ENCODE peak calls at places on chromosomes 13 and 19, in five cellular contexts. C is lower lobe of right lung, P is left ventricle myocardium inferior, V is tibial nerve, T is neural progenitor cell. E is an unnamed sample.

GRCh38 chr19:57934820-57935665 is at the start of gene ZNF418:
- DNase-seq in C (peak), P (peak), V (peak), T (peak), E (peak)

GRCh38 chr13:89751537-89751936 is 1596.0 kb upstream of the MIR17HG start:
- DNase-seq in C (no peak), P (no peak), V (no peak), T (no peak), E (no peak)

GRCh38 chr19:48344892-48345291 is 18.8 kb downstream of the TMEM143 start:
- DNase-seq in C (no peak), P (no peak), V (no peak), T (no peak), E (no peak)

GRCh38 chr19:27920774-27921173 is 1292.2 kb downstream of the UQCRFS1 start:
- DNase-seq in C (no peak), P (no peak), V (no peak), T (no peak), E (no peak)

GRCh38 chr13:96898212-96898611 is 96.1 kb downstream of the OXGR1 start:
- DNase-seq in C (no peak), P (no peak), V (no peak), T (no peak), E (no peak)

GRCh38 chr13:47661076-47661475 is 340.0 kb downstream of the SUCLA2 start:
- DNase-seq in C (no peak), P (no peak), V (no peak), T (no peak), E (no peak)

GRCh38 chr19:7292950-7293794 is 1.0 kb downstream of the INSR start:
- DNase-seq in C (peak), P (peak), V (no peak), T (peak), E (no peak)

GRCh38 chr19:33032218-33032781 is 32.4 kb downstream of the RHPN2 start:
- DNase-seq in C (no peak), P (no peak), V (no peak), T (peak), E (no peak)

GRCh38 chr13:24679686-24680085 is 522 bp upstream of the ATP12A start:
- DNase-seq in C (no peak), P (no peak), V (no peak), T (peak), E (no peak)

GRCh38 chr13:73984949-73985691 is 149.1 kb downstream of the KLF12 start:
- DNase-seq in C (no peak), P (peak), V (no peak), T (no peak), E (no peak)

GRCh38 chr19:39104104-39104708 is 20.0 kb downstream of the ACP7 start:
- DNase-seq in C (no peak), P (no peak), V (no peak), T (no peak), E (no peak)

GRCh38 chr13:34458756-34459462 is 483.2 kb upstream of the NBEA start:
- DNase-seq in C (no peak), P (peak), V (peak), T (no peak), E (no peak)

GRCh38 chr13:112674412-112675383 is 15.1 kb upstream of the ATP11A start:
- DNase-seq in C (peak), P (no peak), V (no peak), T (no peak), E (no peak)

GRCh38 chr19:38004505-38005223 is 97.7 kb downstream of the SIPA1L3 start:
- DNase-seq in C (peak), P (peak), V (peak), T (peak), E (peak)

GRCh38 chr13:110279684-110280083 is 27.3 kb downstream of the COL4A1 start:
- DNase-seq in C (no peak), P (no peak), V (no peak), T (no peak), E (no peak)

GRCh38 chr13:61339054-61339621 is 76.5 kb downstream of the PCDH20 start:
- DNase-seq in C (no peak), P (no peak), V (no peak), T (no peak), E (no peak)

GRCh38 chr19:20365146-20365545 is 198.1 kb downstream of the ZNF486 start:
- DNase-seq in C (no peak), P (no peak), V (no peak), T (no peak), E (no peak)

GRCh38 chr13:49124693-49125304 is 95.3 kb upstream of the MLNR start:
- DNase-seq in C (no peak), P (no peak), V (no peak), T (no peak), E (no peak)

GRCh38 chr19:48274173-48274572 is 4.3 kb downstream of the ZNF114 start:
- DNase-seq in C (no peak), P (no peak), V (no peak), T (no peak), E (no peak)

GRCh38 chr19:35739275-35740107 is 2.8 kb downstream of the IGFLR1 start:
- DNase-seq in C (no peak), P (no peak), V (no peak), T (no peak), E (no peak)

GRCh38 chr13:72760189-72760588 is 21.5 kb downstream of the DIS3 start:
- DNase-seq in C (no peak), P (no peak), V (no peak), T (no peak), E (no peak)

GRCh38 chr13:72757792-72758535 is 23.7 kb downstream of the DIS3 start:
- DNase-seq in C (no peak), P (no peak), V (no peak), T (no peak), E (no peak)

DNA sequence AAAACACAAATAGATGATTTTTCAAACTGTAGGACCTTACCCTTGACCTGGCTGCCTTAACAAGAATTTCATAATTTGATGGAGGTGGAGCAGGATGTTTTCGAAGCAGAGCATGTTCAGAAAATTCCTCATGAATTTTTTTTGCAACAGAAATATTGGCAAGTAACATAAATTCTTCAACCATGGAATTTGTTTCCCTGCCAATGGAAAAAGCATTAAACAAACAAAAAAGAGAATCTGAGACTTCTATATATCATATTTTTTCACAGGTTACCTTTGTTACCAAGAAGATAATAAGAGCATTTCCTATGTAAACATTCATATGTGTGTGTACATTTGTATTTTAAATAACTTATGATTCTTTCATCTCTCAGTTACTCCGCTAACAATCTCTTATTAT is 18.3 kb downstream of the DIS3 start:
- DNase-seq in C (no peak), P (no peak), V (no peak), T (no peak), E (no peak)
- H3K27ac ChIP-seq in C (no peak), P (no peak), V (no peak), T (no peak), E (no peak)

DNA sequence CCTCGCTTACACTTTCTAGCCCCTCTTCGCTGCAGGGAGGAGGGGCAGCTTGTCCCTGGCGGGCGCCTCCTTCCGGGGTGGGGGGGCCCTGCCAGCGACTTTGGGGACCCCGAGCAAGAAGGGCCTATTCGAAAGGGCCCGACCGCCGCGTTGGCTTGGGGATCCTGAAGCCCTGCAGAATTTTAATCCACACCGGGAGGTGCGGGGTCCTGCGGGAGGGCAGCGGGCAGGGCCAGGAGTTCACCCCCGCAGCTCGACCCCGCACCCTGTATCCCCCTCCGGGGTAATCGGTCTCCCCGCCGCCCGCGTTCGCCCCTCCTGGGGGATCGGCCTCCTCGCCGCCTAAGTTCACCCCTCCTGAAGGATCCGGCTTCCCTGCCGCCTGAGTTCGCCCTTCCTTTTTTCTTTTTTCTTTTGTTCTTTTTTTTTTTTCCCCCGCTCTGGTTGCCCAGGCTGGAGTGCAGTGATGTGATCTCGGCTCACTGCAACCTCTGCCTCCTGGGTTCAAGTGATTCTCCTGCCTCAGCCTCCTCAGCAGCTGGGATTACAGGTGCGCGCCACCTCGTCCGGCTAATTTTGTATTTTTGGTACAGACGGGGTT is 688 bp downstream of the MOB3A start:
- DNase-seq in C (no peak), P (no peak), V (no peak), T (peak), E (no peak)
- H3K27ac ChIP-seq in C (peak), P (peak), V (peak), T (no peak), E (peak)

DNA sequence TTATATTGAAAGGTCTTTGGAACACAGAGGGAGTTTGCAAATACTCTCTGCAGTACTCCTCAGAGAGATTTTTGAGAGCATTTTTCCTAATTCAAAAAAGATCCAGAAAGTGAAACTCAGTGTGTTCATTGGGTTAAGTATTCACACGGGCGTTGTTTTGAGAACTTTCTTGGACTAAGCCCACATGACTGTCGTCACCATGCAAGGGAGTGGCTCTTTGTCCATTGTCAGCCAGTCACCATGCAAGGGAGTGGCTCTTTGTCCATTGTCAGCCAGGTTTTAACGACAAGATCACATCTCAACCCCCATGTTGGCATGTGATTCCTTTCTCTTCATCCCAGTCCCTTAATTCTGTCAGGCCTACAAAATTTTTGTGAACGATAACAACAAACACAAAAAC is 81.2 kb upstream of the STK24 start:
- DNase-seq in C (no peak), P (no peak), V (no peak), T (no peak), E (no peak)
- H3K27ac ChIP-seq in C (peak), P (peak), V (no peak), T (no peak), E (peak)

GRCh38 chr19:46745030-46745429 is 827 bp upstream of the FKRP start:
- DNase-seq in C (no peak), P (no peak), V (no peak), T (no peak), E (no peak)
- H3K27ac ChIP-seq in C (peak), P (peak), V (no peak), T (no peak), E (peak)

DNA sequence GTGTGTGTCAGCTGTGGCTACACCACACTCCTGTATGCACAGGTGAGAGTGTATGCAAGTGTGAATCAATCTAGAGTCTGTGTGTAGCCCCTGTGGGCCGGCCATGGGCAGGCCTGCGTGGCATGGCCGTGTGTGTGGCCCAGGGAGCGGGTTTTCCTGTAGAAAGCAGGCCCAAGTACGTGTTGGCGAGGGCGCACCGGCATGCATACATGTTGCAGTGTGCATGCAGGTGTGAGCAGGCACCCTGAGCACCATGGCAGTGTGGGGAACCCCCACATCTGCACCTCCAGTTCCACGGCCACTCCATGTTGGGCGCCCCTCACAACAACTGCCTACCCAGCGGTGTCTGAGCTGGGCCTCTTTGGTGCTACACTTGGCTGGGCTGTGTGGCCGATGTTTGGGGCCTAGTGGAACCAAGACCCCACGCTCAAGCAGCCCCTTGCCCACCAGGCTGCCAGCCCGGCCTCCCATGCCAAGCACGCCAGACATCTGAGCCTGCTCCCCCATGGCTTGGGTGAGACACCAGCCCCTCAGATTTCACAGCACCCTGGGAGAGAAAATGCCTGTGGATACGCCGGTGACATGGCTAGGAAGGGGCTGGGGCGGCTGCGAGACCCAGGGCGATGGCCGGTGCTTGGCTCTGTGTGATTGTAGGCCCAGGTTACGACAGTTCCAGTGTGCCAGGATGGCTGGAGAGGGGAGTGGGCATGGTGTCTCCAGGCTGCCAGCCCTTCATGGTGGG is 2.1 kb downstream of the NFIX start:
- DNase-seq in C (no peak), P (no peak), V (peak), T (no peak), E (no peak)
- H3K27ac ChIP-seq in C (peak), P (peak), V (no peak), T (no peak), E (peak)

E was measured in epithelial cell of prostate.